ENCODE peak calls at places on chromosomes 2 and 18, in nine cellular contexts. N, E, A, S, G, O, C, I and D are unnamed samples.

GRCh38 chr2:11310212-11310611 is 34.2 kb downstream of the ROCK2 start:
- DNase-seq in N (no peak), E (no peak), A (no peak), S (peak; percentile 67), G (no peak), O (no peak), C (no peak), I (no peak), D (peak; percentile 47)

GRCh38 chr2:102103992-102104871 is 38.3 kb upstream of the IL1R1 start:
- DNase-seq in N (no peak), E (no peak), A (peak; percentile 53), S (peak; percentile 97), G (peak; percentile 72), O (peak; percentile 90), C (peak; percentile 89), I (peak; percentile 67), D (peak; percentile 82)

GRCh38 chr2:10046899-10047298 is 3.5 kb downstream of the KLF11 start:
- DNase-seq in N (no peak), E (no peak), A (no peak), S (peak; percentile 16), G (no peak), O (no peak), C (no peak), I (no peak), D (no peak)

GRCh38 chr18:54222922-54223567 is 1.4 kb downstream of the MBD2 start:
- DNase-seq in N (no peak), E (no peak), A (peak; percentile 20), S (no peak), G (no peak), O (no peak), C (no peak), I (peak; percentile 78), D (no peak)

GRCh38 chr2:121248766-121249343 is 36.1 kb downstream of the TFCP2L1 start:
- DNase-seq in N (no peak), E (no peak), A (no peak), S (no peak), G (no peak), O (no peak), C (peak; percentile 39), I (no peak), D (no peak)

GRCh38 chr2:28736034-28736433 is 15.6 kb upstream of the PPP1CB start:
- DNase-seq in N (no peak), E (no peak), A (no peak), S (peak; percentile 61), G (peak; percentile 71), O (no peak), C (peak; percentile 96), I (no peak), D (peak; percentile 78)

GRCh38 chr2:219446101-219446504 is 11.5 kb downstream of the SPEG start:
- DNase-seq in N (no peak), E (no peak), A (no peak), S (peak; percentile 71), G (no peak), O (no peak), C (peak; percentile 94), I (no peak), D (no peak)

GRCh38 chr2:42918671-42919335 is 126.4 kb upstream of the HAAO start:
- DNase-seq in N (no peak), E (no peak), A (no peak), S (peak; percentile 42), G (no peak), O (no peak), C (peak; percentile 16), I (no peak), D (no peak)

GRCh38 chr2:20796374-20796791 is 26.5 kb downstream of the LDAH start:
- DNase-seq in N (peak; percentile 23), E (no peak), A (no peak), S (peak; percentile 16), G (peak; percentile 32), O (no peak), C (no peak), I (no peak), D (peak; percentile 92)

GRCh38 chr2:120483355-120483754 is 137.4 kb downstream of the INHBB start:
- DNase-seq in N (no peak), E (no peak), A (no peak), S (no peak), G (no peak), O (no peak), C (peak; percentile 51), I (no peak), D (no peak)

GRCh38 chr2:198961555-198961954 is 496.2 kb downstream of the SATB2 start:
- DNase-seq in N (no peak), E (no peak), A (no peak), S (no peak), G (no peak), O (no peak), C (no peak), I (no peak), D (no peak)